ENCODE peak calls at places on chromosome 10, in nine cellular contexts. I is astrocyte of the spinal cord; O is AG10803; A is CD8-positive, alpha-beta T cell; U is left cardiac atrium; B is endothelial cell; F is GM04504; V is kidney tubule cell; G is skeletal muscle cell. L is an unnamed sample.

GRCh38 chr10:26725837-26726727 is 28.6 kb downstream of the PDSS1 start:
- DNase-seq in U (peak), A (no peak), F (peak), I (peak), O (peak), V (peak), B (peak), G (peak), L (no peak)

GRCh38 chr10:104340692-104341091 is 2.4 kb upstream of the ITPRIP start:
- DNase-seq in G (no peak), A (no peak), F (no peak), B (no peak), U (no peak), O (no peak), I (no peak), V (no peak), L (no peak)

GRCh38 chr10:6470894-6471618 is 109.0 kb downstream of the PRKCQ start:
- DNase-seq in G (no peak), I (no peak), F (no peak), A (no peak), V (no peak), U (no peak), O (no peak), B (no peak), L (no peak)

GRCh38 chr10:93413252-93413689 is 68.9 kb downstream of the MYOF start:
- DNase-seq in G (no peak), I (no peak), U (no peak), F (no peak), B (no peak), V (no peak), A (peak), O (peak), L (no peak)

GRCh38 chr10:92111336-92111939 is 179.4 kb downstream of the CPEB3 start:
- DNase-seq in B (no peak), V (no peak), O (peak), I (no peak), A (no peak), U (no peak), G (no peak), F (no peak), L (no peak)

GRCh38 chr10:11338160-11338844 is 273.1 kb downstream of the USP6NL start:
- DNase-seq in I (no peak), U (no peak), F (no peak), B (no peak), G (no peak), V (no peak), A (no peak), O (no peak), L (no peak)

GRCh38 chr10:88934900-88935672 is 17.5 kb downstream of the ACTA2 start:
- DNase-seq in F (peak), O (peak), G (peak), A (peak), V (peak), B (peak), I (peak), U (peak), L (peak)

GRCh38 chr10:53697038-53697437 is 924.5 kb upstream of the MBL2 start:
- DNase-seq in U (no peak), G (no peak), O (no peak), A (no peak), F (no peak), I (no peak), B (no peak), V (peak), L (no peak)